ENCODE peak calls at places on chromosomes 4 and X, in eight cellular contexts. Z is nephron progenitor cell; X is HCT116; I is COLO829; N is memory B cell; Y is left ventricle myocardium inferior; Q is NT2/D1; F is CD4-positive, CD25-positive, alpha-beta regulatory T cell. R is an unnamed sample.

GRCh38 chrX:794311-794710 is 163.7 kb downstream of the SHOX start:
- DNase-seq in Z (no peak), X (no peak), I (no peak), N (no peak), Y (no peak), Q (no peak), F (no peak), R (no peak)

GRCh38 chr4:36264205-36264826 is 17.1 kb upstream of the DTHD1 start:
- DNase-seq in Z (no peak), X (no peak), I (no peak), N (no peak), Y (no peak), Q (no peak), F (no peak), R (no peak)

GRCh38 chrX:104803219-104803618 is 237.2 kb downstream of the IL1RAPL2 start:
- DNase-seq in Z (no peak), X (no peak), I (no peak), N (no peak), Y (no peak), Q (no peak), F (no peak), R (no peak)

GRCh38 chr4:7807351-7807921 is 132.2 kb downstream of the AFAP1 start:
- DNase-seq in Z (no peak), X (no peak), I (no peak), N (no peak), Y (peak; percentile 44), Q (no peak), F (no peak), R (no peak)

GRCh38 chr4:77600521-77601451 is 4.8 kb upstream of the CXCL13 start:
- DNase-seq in Z (peak; percentile 31), X (peak; percentile 37), I (peak; percentile 81), N (peak; percentile 5), Y (no peak), Q (peak; percentile 16), F (peak; percentile 21), R (no peak)

GRCh38 chrX:17007134-17007768 is 60.8 kb downstream of the REPS2 start:
- DNase-seq in Z (peak; percentile 11), X (no peak), I (no peak), N (no peak), Y (no peak), Q (no peak), F (no peak), R (no peak)

GRCh38 chrX:116490091-116490490 is 27.3 kb upstream of the CT83 start:
- DNase-seq in Z (no peak), X (no peak), I (peak; percentile 0), N (no peak), Y (no peak), Q (no peak), F (no peak), R (no peak)

GRCh38 chrX:10542549-10542948 is 77.8 kb downstream of the MID1 start:
- DNase-seq in Z (no peak), X (no peak), I (no peak), N (no peak), Y (no peak), Q (no peak), F (no peak), R (no peak)

GRCh38 chrX:144810539-144810938 is 436.8 kb upstream of the SPANXN1 start:
- DNase-seq in Z (no peak), X (no peak), I (no peak), N (no peak), Y (no peak), Q (no peak), F (no peak), R (no peak)

GRCh38 chr4:56434599-56435000 is 815 bp downstream of the PPAT start:
- DNase-seq in Z (no peak), X (no peak), I (peak; percentile 65), N (peak; percentile 9), Y (no peak), Q (no peak), F (no peak), R (no peak)

GRCh38 chr4:174996079-174996478 is 77.9 kb downstream of the ADAM29 start:
- DNase-seq in Z (no peak), X (no peak), I (no peak), N (no peak), Y (no peak), Q (no peak), F (no peak), R (no peak)

GRCh38 chr4:40305329-40306193 is 29.6 kb upstream of the CHRNA9 start:
- DNase-seq in Z (no peak), X (no peak), I (no peak), N (peak; percentile 55), Y (no peak), Q (no peak), F (no peak), R (no peak)

GRCh38 chr4:148998719-148999118 is 556.5 kb upstream of the NR3C2 start:
- DNase-seq in Z (no peak), X (peak; percentile 24), I (no peak), N (no peak), Y (no peak), Q (no peak), F (no peak), R (no peak)

GRCh38 chr4:5084911-5085475 is 33.7 kb downstream of the STK32B start:
- DNase-seq in Z (no peak), X (no peak), I (no peak), N (no peak), Y (no peak), Q (no peak), F (no peak), R (no peak)

GRCh38 chrX:53440101-53440500 is 5.9 kb upstream of the HSD17B10 start:
- DNase-seq in Z (no peak), X (no peak), I (no peak), N (no peak), Y (no peak), Q (no peak), F (no peak), R (no peak)

GRCh38 chr4:6205973-6206372 is 5.6 kb upstream of the JAKMIP1 start:
- DNase-seq in Z (no peak), X (no peak), I (no peak), N (no peak), Y (no peak), Q (no peak), F (no peak), R (no peak)

GRCh38 chr4:168732714-168733113 is 235.9 kb downstream of the PALLD start:
- DNase-seq in Z (no peak), X (no peak), I (no peak), N (no peak), Y (no peak), Q (no peak), F (no peak), R (no peak)

GRCh38 chr4:17018013-17018412 is 119.6 kb upstream of the LDB2 start:
- DNase-seq in Z (no peak), X (no peak), I (no peak), N (no peak), Y (no peak), Q (no peak), F (no peak), R (no peak)

GRCh38 chr4:105551968-105552746 is at the start of gene ARHGEF38:
- DNase-seq in Z (no peak), X (no peak), I (peak; percentile 64), N (no peak), Y (no peak), Q (no peak), F (no peak), R (peak; percentile 78)

GRCh38 chrX:20729421-20729820 is 462.7 kb upstream of the RPS6KA3 start:
- DNase-seq in Z (no peak), X (no peak), I (peak; percentile 12), N (no peak), Y (no peak), Q (no peak), F (no peak), R (peak; percentile 53)

GRCh38 chrX:323721-324628 is 5.4 kb upstream of the GTPBP6 start:
- DNase-seq in Z (peak; percentile 53), X (peak; percentile 67), I (no peak), N (no peak), Y (peak; percentile 25), Q (peak; percentile 47), F (no peak), R (no peak)

GRCh38 chr4:4461850-4462249 is 74.9 kb downstream of the NSG1 start:
- DNase-seq in Z (no peak), X (no peak), I (no peak), N (no peak), Y (no peak), Q (no peak), F (peak; percentile 58), R (no peak)